ENCODE peak calls at places on chromosomes 11 and 22, in five cellular contexts. S is posterior vena cava; M is activated CD8-positive, alpha-beta T cell treated with anti-CD3 and anti-CD28 coated beads for 36 hours; V is dorsolateral prefrontal cortex; Z is esophagus squamous epithelium. H is an unnamed sample.
A peak's percentile ranks its signal among the peaks of the same experiment; 100 is the strongest.

GRCh38 chr11:85086511-85087284 is 540.4 kb downstream of the DLG2 start:
- DNase-seq in M (no peak), V (no peak), Z (no peak), S (no peak), H (no peak)

GRCh38 chr11:65871811-65872548 is 620 bp downstream of the EFEMP2 start:
- DNase-seq in Z (no peak), M (no peak), V (no peak), S (peak; percentile 77), H (no peak)

GRCh38 chr11:57417056-57417455 is 9.9 kb downstream of the SLC43A3 start:
- DNase-seq in V (no peak), S (no peak), Z (no peak), M (no peak), H (no peak)

GRCh38 chr11:72669527-72669926 is 4.7 kb downstream of the PDE2A start:
- DNase-seq in Z (no peak), M (peak; percentile 41), S (no peak), V (no peak), H (no peak)

GRCh38 chr11:71581826-71582225 is 849 bp downstream of the KRTAP5-11 start:
- DNase-seq in V (no peak), Z (no peak), S (peak; percentile 44), M (no peak), H (no peak)

GRCh38 chr22:21450320-21450831 is 16.8 kb upstream of the TMEM191C start:
- DNase-seq in S (peak; percentile 64), V (no peak), M (no peak), Z (no peak), H (peak; percentile 51)

GRCh38 chr22:29310863-29311339 is 4.5 kb downstream of the GAS2L1 start:
- DNase-seq in V (peak; percentile 96), Z (no peak), M (peak; percentile 84), S (peak; percentile 98), H (peak; percentile 98)

GRCh38 chr11:65489706-65490310 is 9.0 kb upstream of the MALAT1 start:
- DNase-seq in M (no peak), S (no peak), Z (no peak), V (no peak), H (peak; percentile 64)

GRCh38 chr11:3095712-3096361 is 38.6 kb upstream of the CARS1 start:
- DNase-seq in M (no peak), Z (no peak), S (no peak), V (no peak), H (peak; percentile 71)

GRCh38 chr22:17258015-17258827 is 39.0 kb upstream of the ADA2 start:
- DNase-seq in V (no peak), Z (no peak), M (peak; percentile 86), S (no peak), H (peak; percentile 69)

GRCh38 chr11:93474122-93474521 is 69.1 kb downstream of the SMCO4 start:
- DNase-seq in S (no peak), Z (no peak), M (no peak), V (no peak), H (no peak)

GRCh38 chr22:27370281-27370680 is 431.3 kb downstream of the MN1 start:
- DNase-seq in S (no peak), M (peak; percentile 31), Z (no peak), V (no peak), H (no peak)

GRCh38 chr11:115965754-115966504 is 461.7 kb upstream of the CADM1 start:
- DNase-seq in S (no peak), V (no peak), M (no peak), Z (no peak), H (no peak)

GRCh38 chr11:46766656-46767055 is 47.6 kb downstream of the F2 start:
- DNase-seq in V (no peak), S (no peak), Z (no peak), M (no peak), H (no peak)

GRCh38 chr11:119671561-119672015 is 57.4 kb downstream of the NECTIN1 start:
- DNase-seq in S (no peak), V (peak; percentile 93), M (no peak), Z (no peak), H (no peak)

GRCh38 chr22:24758164-24758799 is 16.2 kb downstream of the PIWIL3 start:
- DNase-seq in S (no peak), Z (no peak), V (no peak), M (peak; percentile 78), H (peak; percentile 75)

GRCh38 chr22:46482311-46482710 is 55.1 kb downstream of the CELSR1 start:
- DNase-seq in V (no peak), M (no peak), S (no peak), Z (no peak), H (no peak)